ENCODE peak calls at places on chromosomes 12 and 14, in eight cellular contexts. H, J, E, F, I, O, Q and M are unnamed samples.

GRCh38 chr12:99658950-99659349 is 11.4 kb downstream of the GARIN6 start:
- DNase-seq in H (no peak), J (peak; percentile 30), E (no peak), F (no peak), I (no peak), O (no peak), Q (no peak), M (no peak)

GRCh38 chr12:12890815-12891645 is at the start of gene GPRC5A:
- DNase-seq in H (peak; percentile 96), J (peak; percentile 99), E (peak; percentile 80), F (peak; percentile 93), I (peak; percentile 54), O (peak; percentile 76), Q (peak; percentile 89), M (peak; percentile 80)

GRCh38 chr14:75150150-75150549 is 23.3 kb upstream of the NEK9 start:
- DNase-seq in H (no peak), J (peak; percentile 24), E (no peak), F (no peak), I (no peak), O (no peak), Q (no peak), M (no peak)

GRCh38 chr14:72178517-72178916 is 246.3 kb downstream of the RGS6 start:
- DNase-seq in H (no peak), J (no peak), E (no peak), F (no peak), I (no peak), O (no peak), Q (no peak), M (no peak)

GRCh38 chr14:59829941-59830734 is 40.4 kb downstream of the RTN1 start:
- DNase-seq in H (no peak), J (no peak), E (no peak), F (no peak), I (no peak), O (no peak), Q (no peak), M (no peak)

GRCh38 chr12:93790472-93791152 is 113.4 kb downstream of the CRADD start:
- DNase-seq in H (no peak), J (peak; percentile 60), E (peak; percentile 61), F (no peak), I (no peak), O (no peak), Q (no peak), M (peak; percentile 63)

GRCh38 chr14:70257526-70257925 is 68.8 kb upstream of the SLC8A3 start:
- DNase-seq in H (no peak), J (peak; percentile 44), E (no peak), F (peak; percentile 72), I (peak; percentile 36), O (no peak), Q (no peak), M (no peak)

GRCh38 chr12:99771659-99772058 is 124.1 kb downstream of the GARIN6 start:
- DNase-seq in H (no peak), J (no peak), E (no peak), F (no peak), I (no peak), O (no peak), Q (no peak), M (no peak)

GRCh38 chr12:132166801-132167591 is 22.7 kb downstream of the NOC4L start:
- DNase-seq in H (no peak), J (no peak), E (no peak), F (no peak), I (no peak), O (no peak), Q (peak; percentile 39), M (no peak)

GRCh38 chr14:70987042-70987441 is 79.8 kb downstream of the PCNX1 start:
- DNase-seq in H (no peak), J (no peak), E (no peak), F (no peak), I (no peak), O (no peak), Q (no peak), M (no peak)

GRCh38 chr12:40946612-40947194 is 241.4 kb upstream of the PDZRN4 start:
- DNase-seq in H (no peak), J (peak; percentile 51), E (peak; percentile 1), F (no peak), I (peak; percentile 20), O (no peak), Q (no peak), M (no peak)

GRCh38 chr14:104746071-104746545 is 6.8 kb upstream of the SIVA1 start:
- DNase-seq in H (no peak), J (no peak), E (no peak), F (no peak), I (no peak), O (no peak), Q (peak; percentile 48), M (no peak)

GRCh38 chr12:112716099-112717093 is 75.2 kb upstream of the RPH3A start:
- DNase-seq in H (no peak), J (peak; percentile 60), E (no peak), F (peak; percentile 86), I (peak; percentile 48), O (no peak), Q (no peak), M (no peak)

GRCh38 chr12:112711026-112711425 is 80.5 kb upstream of the RPH3A start:
- DNase-seq in H (no peak), J (no peak), E (no peak), F (no peak), I (peak; percentile 43), O (no peak), Q (no peak), M (no peak)

GRCh38 chr12:112714166-112714565 is 77.4 kb upstream of the RPH3A start:
- DNase-seq in H (no peak), J (no peak), E (no peak), F (no peak), I (no peak), O (no peak), Q (no peak), M (no peak)

DNA sequence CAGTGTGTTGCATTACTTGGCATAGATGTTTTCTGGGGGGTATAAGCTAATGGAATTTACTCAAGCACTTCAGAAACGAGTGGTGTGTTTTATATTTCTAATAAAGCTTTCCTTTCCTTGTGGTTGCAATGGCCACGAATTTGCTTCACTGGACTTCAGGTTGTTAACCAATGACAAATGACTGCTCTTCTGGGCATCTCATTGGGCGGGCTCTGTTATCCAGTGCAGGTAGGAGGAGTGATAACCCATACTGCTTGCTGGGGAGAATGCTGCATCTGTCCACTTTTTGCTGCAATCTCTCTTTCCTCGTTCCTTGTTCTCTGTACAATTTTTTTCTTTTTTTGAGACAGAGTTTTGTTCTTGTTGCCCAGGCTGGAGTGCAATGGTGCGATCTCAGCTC is 80.0 kb upstream of the RPH3A start:
- DNase-seq in H (no peak), J (no peak), E (no peak), F (peak; percentile 60), I (no peak), O (no peak), Q (no peak), M (no peak)
- TF ChIP-seq CTCF in H (no peak), J (no peak), E (no peak), F (no peak), I (no peak), O (no peak), Q (no peak), M (no peak)

GRCh38 chr12:32198555-32198954 is 91.9 kb downstream of the BICD1 start:
- DNase-seq in H (no peak), J (no peak), E (no peak), F (no peak), I (no peak), O (no peak), Q (no peak), M (no peak)
- TF ChIP-seq CTCF in H (no peak), J (no peak), E (no peak), F (no peak), I (no peak), O (no peak), Q (no peak), M (no peak)

DNA sequence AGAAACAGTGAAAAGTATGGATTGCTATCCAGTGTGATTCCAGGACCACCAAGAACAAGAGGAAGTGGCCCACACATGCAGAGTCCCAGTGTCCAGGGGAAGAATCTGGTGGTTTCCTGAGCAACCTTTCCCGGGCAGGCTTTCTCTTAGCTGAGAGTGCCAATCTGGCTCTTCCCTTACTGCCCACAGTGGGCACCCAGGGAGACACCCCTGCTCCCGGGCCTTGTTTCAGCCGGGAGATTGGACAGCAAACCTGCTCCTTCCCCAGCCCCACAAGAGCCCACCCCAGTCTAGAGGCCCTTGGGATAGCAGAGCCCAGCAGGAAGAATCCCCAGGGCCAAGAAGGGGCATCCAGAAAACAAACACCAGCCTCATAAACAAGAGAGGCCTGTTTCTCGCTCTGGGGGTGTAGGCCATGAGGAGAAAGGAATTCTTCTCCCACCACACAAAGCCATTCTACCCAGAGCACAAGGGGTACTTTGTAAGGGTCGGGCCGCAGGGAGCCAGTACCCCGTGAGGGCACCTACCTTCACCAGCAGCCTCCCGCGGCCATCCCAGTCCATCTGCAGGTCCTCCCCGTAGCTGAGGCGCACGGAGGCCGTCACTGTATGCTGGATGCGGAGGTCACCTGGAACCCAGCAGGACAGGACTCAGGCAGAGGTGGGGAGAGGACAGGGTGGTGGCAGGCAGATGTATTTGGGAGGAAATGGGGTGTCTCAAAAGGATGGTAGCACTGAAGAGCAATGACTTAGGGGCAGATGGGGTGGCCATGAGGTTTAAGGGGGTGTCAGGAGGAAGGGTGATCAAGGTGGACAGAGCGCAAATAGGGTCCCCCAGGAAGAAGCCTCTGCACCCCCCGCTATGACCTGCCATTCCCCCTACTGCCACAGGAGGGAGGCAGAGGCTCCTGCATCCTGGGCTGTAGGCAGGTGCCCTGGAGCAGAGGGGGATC is 61.8 kb downstream of the VWF start:
- DNase-seq in H (peak; percentile 36), J (peak; percentile 59), E (no peak), F (peak; percentile 94), I (peak; percentile 69), O (no peak), Q (no peak), M (no peak)
- TF ChIP-seq CTCF in H (peak; percentile 73), J (peak; percentile 84), E (peak; percentile 98), F (peak; percentile 100), I (peak; percentile 83), O (peak; percentile 89), Q (peak; percentile 72), M (peak; percentile 96)

DNA sequence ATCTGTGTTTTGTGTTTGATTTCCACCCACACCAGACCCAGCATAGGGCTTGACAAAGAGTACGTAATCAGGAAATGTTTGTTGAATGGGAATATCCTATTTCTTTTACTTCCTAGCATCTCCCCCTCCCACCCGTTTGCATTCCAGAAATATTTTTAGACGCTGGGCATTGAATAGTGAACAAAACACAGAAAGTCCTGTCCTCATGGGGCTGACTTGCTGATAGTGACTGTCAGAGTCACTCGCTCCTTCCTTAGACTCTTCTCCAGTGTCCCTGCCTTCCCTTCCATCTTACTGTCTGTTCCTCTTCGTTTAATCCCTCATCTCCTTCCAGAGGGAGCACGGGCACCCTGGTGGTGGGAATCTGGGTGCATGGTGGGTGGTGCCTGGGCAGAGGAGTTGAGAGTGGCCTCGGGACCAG is 53.6 kb downstream of the SLC25A47 start:
- DNase-seq in H (no peak), J (peak; percentile 61), E (no peak), F (peak; percentile 76), I (peak; percentile 65), O (no peak), Q (no peak), M (no peak)
- TF ChIP-seq CTCF in H (no peak), J (no peak), E (peak; percentile 49), F (peak; percentile 58), I (peak; percentile 24), O (no peak), Q (no peak), M (peak; percentile 32)